ENCODE peak calls at places on chromosomes 11 and 22, in eight cellular contexts. One of them, this sample, is unnamed.

GRCh38 chr22:40036591-40037225 is 42.0 kb downstream of the FAM83F start:
- DNase-seq in astrocyte of the cerebellum: peak
- DNase-seq in adrenal gland: peak
- DNase-seq in glutamatergic neuron: peak
- DNase-seq in epithelial cell of esophagus: peak
- DNase-seq in transverse colon: peak
- DNase-seq in heart left ventricle: peak
- DNase-seq in astrocyte of the spinal cord: peak
- DNase-seq in this sample: peak

GRCh38 chr11:1888811-1889526 is 2.7 kb downstream of the PRR33 start:
- DNase-seq in astrocyte of the cerebellum: no peak
- DNase-seq in adrenal gland: peak
- DNase-seq in glutamatergic neuron: no peak
- DNase-seq in epithelial cell of esophagus: no peak
- DNase-seq in transverse colon: peak
- DNase-seq in heart left ventricle: no peak
- DNase-seq in astrocyte of the spinal cord: no peak
- DNase-seq in this sample: no peak

GRCh38 chr11:120798854-120799253 is 225.0 kb upstream of the TBCEL start:
- DNase-seq in astrocyte of the cerebellum: no peak
- DNase-seq in adrenal gland: no peak
- DNase-seq in glutamatergic neuron: no peak
- DNase-seq in epithelial cell of esophagus: no peak
- DNase-seq in transverse colon: no peak
- DNase-seq in heart left ventricle: no peak
- DNase-seq in astrocyte of the spinal cord: peak
- DNase-seq in this sample: no peak

GRCh38 chr11:11444027-11444799 is 91.2 kb upstream of the CSNK2A3 start:
- DNase-seq in astrocyte of the cerebellum: peak
- DNase-seq in adrenal gland: no peak
- DNase-seq in glutamatergic neuron: no peak
- DNase-seq in epithelial cell of esophagus: peak
- DNase-seq in transverse colon: no peak
- DNase-seq in heart left ventricle: no peak
- DNase-seq in astrocyte of the spinal cord: peak
- DNase-seq in this sample: peak

GRCh38 chr11:23205156-23205871 is 345.0 kb upstream of the CCDC179 start:
- DNase-seq in astrocyte of the cerebellum: no peak
- DNase-seq in adrenal gland: no peak
- DNase-seq in glutamatergic neuron: no peak
- DNase-seq in epithelial cell of esophagus: peak
- DNase-seq in transverse colon: no peak
- DNase-seq in heart left ventricle: no peak
- DNase-seq in astrocyte of the spinal cord: peak
- DNase-seq in this sample: peak

GRCh38 chr11:113447621-113448310 is 27.4 kb downstream of the DRD2 start:
- DNase-seq in astrocyte of the cerebellum: peak
- DNase-seq in adrenal gland: no peak
- DNase-seq in glutamatergic neuron: no peak
- DNase-seq in epithelial cell of esophagus: peak
- DNase-seq in transverse colon: no peak
- DNase-seq in heart left ventricle: no peak
- DNase-seq in astrocyte of the spinal cord: peak
- DNase-seq in this sample: peak

GRCh38 chr22:37169412-37169811 is 18.6 kb downstream of the C1QTNF6 start:
- DNase-seq in astrocyte of the cerebellum: no peak
- DNase-seq in adrenal gland: no peak
- DNase-seq in glutamatergic neuron: peak
- DNase-seq in epithelial cell of esophagus: no peak
- DNase-seq in transverse colon: no peak
- DNase-seq in heart left ventricle: peak
- DNase-seq in astrocyte of the spinal cord: no peak
- DNase-seq in this sample: no peak

GRCh38 chr11:66002648-66003225 is 434 bp downstream of the BANF1 start:
- DNase-seq in astrocyte of the cerebellum: peak
- DNase-seq in adrenal gland: peak
- DNase-seq in glutamatergic neuron: no peak
- DNase-seq in epithelial cell of esophagus: peak
- DNase-seq in transverse colon: peak
- DNase-seq in heart left ventricle: peak
- DNase-seq in astrocyte of the spinal cord: peak
- DNase-seq in this sample: no peak

GRCh38 chr11:26231252-26231661 is 100.7 kb upstream of the ANO3 start:
- DNase-seq in astrocyte of the cerebellum: peak
- DNase-seq in adrenal gland: no peak
- DNase-seq in glutamatergic neuron: no peak
- DNase-seq in epithelial cell of esophagus: peak
- DNase-seq in transverse colon: no peak
- DNase-seq in heart left ventricle: no peak
- DNase-seq in astrocyte of the spinal cord: peak
- DNase-seq in this sample: peak

GRCh38 chr22:43162412-43163150 is 11.2 kb downstream of the TSPO start:
- DNase-seq in astrocyte of the cerebellum: no peak
- DNase-seq in adrenal gland: no peak
- DNase-seq in glutamatergic neuron: no peak
- DNase-seq in epithelial cell of esophagus: no peak
- DNase-seq in transverse colon: no peak
- DNase-seq in heart left ventricle: no peak
- DNase-seq in astrocyte of the spinal cord: no peak
- DNase-seq in this sample: no peak

DNA sequence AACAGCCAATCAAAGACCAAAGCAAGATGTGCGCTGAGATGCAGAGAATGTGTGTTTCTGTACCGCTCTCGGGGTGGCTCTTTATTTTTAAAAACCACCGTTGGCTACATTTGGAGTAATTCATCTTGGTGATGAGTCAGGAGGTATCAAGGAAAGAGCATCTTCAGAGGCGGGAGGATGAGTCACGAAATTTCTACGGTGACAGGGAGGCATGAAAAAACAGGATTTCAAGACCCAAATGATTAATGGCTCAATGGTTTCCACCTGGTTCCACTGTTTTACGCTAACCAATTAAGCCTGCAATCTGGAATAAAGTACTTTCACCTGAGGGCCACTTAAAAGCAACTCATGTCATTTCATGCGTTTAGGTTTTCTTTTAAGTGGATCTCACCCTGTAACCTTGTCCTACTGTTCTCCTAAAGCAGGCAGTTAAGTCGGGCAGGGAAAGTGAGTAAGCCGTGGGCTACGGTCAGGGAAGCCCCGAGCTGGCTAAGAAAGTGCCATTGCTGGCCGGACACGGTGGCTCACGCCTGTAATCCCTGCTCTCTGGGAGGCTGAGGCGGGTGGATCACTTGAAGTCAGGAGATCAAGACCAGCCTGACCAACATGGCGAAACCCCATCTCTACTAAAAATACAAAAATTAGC is 74.6 kb downstream of the CELSR1 start:
- DNase-seq in astrocyte of the cerebellum: peak
- DNase-seq in adrenal gland: peak
- DNase-seq in glutamatergic neuron: no peak
- DNase-seq in epithelial cell of esophagus: peak
- DNase-seq in transverse colon: no peak
- DNase-seq in heart left ventricle: no peak
- DNase-seq in astrocyte of the spinal cord: peak
- DNase-seq in this sample: peak
- TF ChIP-seq CTCF in astrocyte of the cerebellum: no peak
- TF ChIP-seq CTCF in adrenal gland: no peak
- TF ChIP-seq CTCF in glutamatergic neuron: no peak
- TF ChIP-seq CTCF in epithelial cell of esophagus: no peak
- TF ChIP-seq CTCF in transverse colon: no peak
- TF ChIP-seq CTCF in heart left ventricle: no peak
- TF ChIP-seq CTCF in astrocyte of the spinal cord: no peak
- TF ChIP-seq CTCF in this sample: no peak

GRCh38 chr22:23267225-23268043 is 87.1 kb downstream of the BCR start:
- DNase-seq in astrocyte of the cerebellum: no peak
- DNase-seq in adrenal gland: no peak
- DNase-seq in glutamatergic neuron: no peak
- DNase-seq in epithelial cell of esophagus: no peak
- DNase-seq in transverse colon: no peak
- DNase-seq in heart left ventricle: no peak
- DNase-seq in astrocyte of the spinal cord: no peak
- DNase-seq in this sample: no peak

GRCh38 chr22:23268139-23268712 is 87.9 kb downstream of the BCR start:
- DNase-seq in astrocyte of the cerebellum: no peak
- DNase-seq in adrenal gland: no peak
- DNase-seq in glutamatergic neuron: no peak
- DNase-seq in epithelial cell of esophagus: no peak
- DNase-seq in transverse colon: no peak
- DNase-seq in heart left ventricle: no peak
- DNase-seq in astrocyte of the spinal cord: no peak
- DNase-seq in this sample: no peak

GRCh38 chr22:23265389-23265700 is 85.0 kb downstream of the BCR start:
- DNase-seq in astrocyte of the cerebellum: no peak
- DNase-seq in adrenal gland: no peak
- DNase-seq in glutamatergic neuron: no peak
- DNase-seq in epithelial cell of esophagus: no peak
- DNase-seq in transverse colon: no peak
- DNase-seq in heart left ventricle: no peak
- DNase-seq in astrocyte of the spinal cord: no peak
- DNase-seq in this sample: no peak

GRCh38 chr22:23264610-23265388 is 84.5 kb downstream of the BCR start:
- DNase-seq in astrocyte of the cerebellum: no peak
- DNase-seq in adrenal gland: peak
- DNase-seq in glutamatergic neuron: no peak
- DNase-seq in epithelial cell of esophagus: no peak
- DNase-seq in transverse colon: no peak
- DNase-seq in heart left ventricle: no peak
- DNase-seq in astrocyte of the spinal cord: no peak
- DNase-seq in this sample: no peak

GRCh38 chr22:23266780-23267179 is 86.5 kb downstream of the BCR start:
- DNase-seq in astrocyte of the cerebellum: no peak
- DNase-seq in adrenal gland: no peak
- DNase-seq in glutamatergic neuron: no peak
- DNase-seq in epithelial cell of esophagus: no peak
- DNase-seq in transverse colon: no peak
- DNase-seq in heart left ventricle: no peak
- DNase-seq in astrocyte of the spinal cord: no peak
- DNase-seq in this sample: no peak
- TF ChIP-seq CTCF in astrocyte of the cerebellum: no peak
- TF ChIP-seq CTCF in adrenal gland: no peak
- TF ChIP-seq CTCF in glutamatergic neuron: no peak
- TF ChIP-seq CTCF in epithelial cell of esophagus: no peak
- TF ChIP-seq CTCF in transverse colon: no peak
- TF ChIP-seq CTCF in heart left ventricle: no peak
- TF ChIP-seq CTCF in astrocyte of the spinal cord: no peak
- TF ChIP-seq CTCF in this sample: no peak

GRCh38 chr22:35892192-35892591 is 136.4 kb downstream of the RBFOX2 start:
- DNase-seq in astrocyte of the cerebellum: peak
- DNase-seq in adrenal gland: peak
- DNase-seq in glutamatergic neuron: no peak
- DNase-seq in epithelial cell of esophagus: peak
- DNase-seq in transverse colon: no peak
- DNase-seq in heart left ventricle: no peak
- DNase-seq in astrocyte of the spinal cord: peak
- DNase-seq in this sample: peak

GRCh38 chr22:35896306-35896705 is 132.3 kb downstream of the RBFOX2 start:
- DNase-seq in astrocyte of the cerebellum: no peak
- DNase-seq in adrenal gland: no peak
- DNase-seq in glutamatergic neuron: no peak
- DNase-seq in epithelial cell of esophagus: peak
- DNase-seq in transverse colon: no peak
- DNase-seq in heart left ventricle: no peak
- DNase-seq in astrocyte of the spinal cord: no peak
- DNase-seq in this sample: no peak

GRCh38 chr22:35894937-35895708 is 133.5 kb downstream of the RBFOX2 start:
- DNase-seq in astrocyte of the cerebellum: no peak
- DNase-seq in adrenal gland: peak
- DNase-seq in glutamatergic neuron: no peak
- DNase-seq in epithelial cell of esophagus: peak
- DNase-seq in transverse colon: peak
- DNase-seq in heart left ventricle: peak
- DNase-seq in astrocyte of the spinal cord: peak
- DNase-seq in this sample: peak

GRCh38 chr22:35893698-35894097 is 134.9 kb downstream of the RBFOX2 start:
- DNase-seq in astrocyte of the cerebellum: no peak
- DNase-seq in adrenal gland: peak
- DNase-seq in glutamatergic neuron: no peak
- DNase-seq in epithelial cell of esophagus: no peak
- DNase-seq in transverse colon: no peak
- DNase-seq in heart left ventricle: no peak
- DNase-seq in astrocyte of the spinal cord: no peak
- DNase-seq in this sample: no peak

GRCh38 chr22:35894464-35894878 is 134.2 kb downstream of the RBFOX2 start:
- DNase-seq in astrocyte of the cerebellum: no peak
- DNase-seq in adrenal gland: no peak
- DNase-seq in glutamatergic neuron: peak
- DNase-seq in epithelial cell of esophagus: peak
- DNase-seq in transverse colon: peak
- DNase-seq in heart left ventricle: peak
- DNase-seq in astrocyte of the spinal cord: peak
- DNase-seq in this sample: no peak
- TF ChIP-seq CTCF in astrocyte of the cerebellum: no peak
- TF ChIP-seq CTCF in adrenal gland: no peak
- TF ChIP-seq CTCF in glutamatergic neuron: no peak
- TF ChIP-seq CTCF in epithelial cell of esophagus: peak
- TF ChIP-seq CTCF in transverse colon: peak
- TF ChIP-seq CTCF in heart left ventricle: peak
- TF ChIP-seq CTCF in astrocyte of the spinal cord: no peak
- TF ChIP-seq CTCF in this sample: no peak

GRCh38 chr22:31241200-31241599 is 29.1 kb downstream of the LIMK2 start:
- DNase-seq in astrocyte of the cerebellum: no peak
- DNase-seq in adrenal gland: no peak
- DNase-seq in glutamatergic neuron: no peak
- DNase-seq in epithelial cell of esophagus: no peak
- DNase-seq in transverse colon: no peak
- DNase-seq in heart left ventricle: no peak
- DNase-seq in astrocyte of the spinal cord: peak
- DNase-seq in this sample: peak

GRCh38 chr22:31240011-31240410 is 27.9 kb downstream of the LIMK2 start:
- DNase-seq in astrocyte of the cerebellum: no peak
- DNase-seq in adrenal gland: no peak
- DNase-seq in glutamatergic neuron: no peak
- DNase-seq in epithelial cell of esophagus: no peak
- DNase-seq in transverse colon: no peak
- DNase-seq in heart left ventricle: no peak
- DNase-seq in astrocyte of the spinal cord: peak
- DNase-seq in this sample: peak

GRCh38 chr22:31244044-31244942 is 32.2 kb downstream of the LIMK2 start:
- DNase-seq in astrocyte of the cerebellum: peak
- DNase-seq in adrenal gland: peak
- DNase-seq in glutamatergic neuron: no peak
- DNase-seq in epithelial cell of esophagus: peak
- DNase-seq in transverse colon: no peak
- DNase-seq in heart left ventricle: no peak
- DNase-seq in astrocyte of the spinal cord: peak
- DNase-seq in this sample: peak

GRCh38 chr22:31243339-31244043 is 31.4 kb downstream of the LIMK2 start:
- DNase-seq in astrocyte of the cerebellum: no peak
- DNase-seq in adrenal gland: no peak
- DNase-seq in glutamatergic neuron: no peak
- DNase-seq in epithelial cell of esophagus: peak
- DNase-seq in transverse colon: no peak
- DNase-seq in heart left ventricle: no peak
- DNase-seq in astrocyte of the spinal cord: peak
- DNase-seq in this sample: no peak

GRCh38 chr22:31241936-31242335 is 29.8 kb downstream of the LIMK2 start:
- DNase-seq in astrocyte of the cerebellum: no peak
- DNase-seq in adrenal gland: no peak
- DNase-seq in glutamatergic neuron: no peak
- DNase-seq in epithelial cell of esophagus: peak
- DNase-seq in transverse colon: no peak
- DNase-seq in heart left ventricle: no peak
- DNase-seq in astrocyte of the spinal cord: peak
- DNase-seq in this sample: peak
- TF ChIP-seq CTCF in astrocyte of the cerebellum: peak
- TF ChIP-seq CTCF in adrenal gland: no peak
- TF ChIP-seq CTCF in glutamatergic neuron: no peak
- TF ChIP-seq CTCF in epithelial cell of esophagus: no peak
- TF ChIP-seq CTCF in transverse colon: no peak
- TF ChIP-seq CTCF in heart left ventricle: no peak
- TF ChIP-seq CTCF in astrocyte of the spinal cord: peak
- TF ChIP-seq CTCF in this sample: peak

This sample was measured in brain microvascular endothelial cell.